ENCODE peak calls at places on chromosomes 16 and 17, in seven cellular contexts. X, I, A, K, S, C and W are unnamed samples.

GRCh38 chr17:5584971-5585794 is 874 bp upstream of the NLRP1 start:
- DNase-seq in X (peak), I (no peak), A (no peak), K (peak), S (no peak), C (no peak), W (no peak)

GRCh38 chr16:12455287-12455798 is 348.3 kb downstream of the CPPED1 start:
- DNase-seq in X (peak), I (no peak), A (peak), K (peak), S (peak), C (peak), W (peak)

GRCh38 chr16:81181013-81181720 is 57.3 kb upstream of the BCO1 start:
- DNase-seq in X (peak), I (no peak), A (no peak), K (peak), S (no peak), C (peak), W (no peak)

GRCh38 chr17:8222380-8222629 is 11.9 kb upstream of the AURKB start:
- DNase-seq in X (no peak), I (no peak), A (peak), K (no peak), S (peak), C (peak), W (no peak)

GRCh38 chr17:82387577-82388106 is 16.1 kb downstream of the UTS2R start:
- DNase-seq in X (no peak), I (no peak), A (no peak), K (no peak), S (no peak), C (no peak), W (no peak)

GRCh38 chr17:62705781-62706597 is 78.5 kb downstream of the MRC2 start:
- DNase-seq in X (peak), I (no peak), A (no peak), K (no peak), S (peak), C (no peak), W (peak)

GRCh38 chr17:15281909-15282308 is 16.8 kb upstream of the PMP22 start:
- DNase-seq in X (no peak), I (no peak), A (no peak), K (no peak), S (no peak), C (no peak), W (no peak)

GRCh38 chr17:39700148-39700987 is 504 bp downstream of the ERBB2 start:
- DNase-seq in X (peak), I (no peak), A (no peak), K (no peak), S (no peak), C (no peak), W (no peak)

GRCh38 chr16:58462089-58462488 is 37.9 kb upstream of the NDRG4 start:
- DNase-seq in X (no peak), I (no peak), A (no peak), K (no peak), S (no peak), C (no peak), W (no peak)

GRCh38 chr16:66517586-66518263 is 32.2 kb downstream of the TK2 start:
- DNase-seq in X (no peak), I (no peak), A (no peak), K (no peak), S (no peak), C (no peak), W (no peak)

GRCh38 chr16:383326-384020 is 1.7 kb upstream of the PGAP6 start:
- DNase-seq in X (peak), I (no peak), A (peak), K (no peak), S (no peak), C (peak), W (no peak)

GRCh38 chr17:79698086-79698690 is 32.6 kb upstream of the ENPP7 start:
- DNase-seq in X (no peak), I (no peak), A (no peak), K (no peak), S (no peak), C (no peak), W (no peak)

GRCh38 chr17:20111538-20111937 is 102.4 kb downstream of the SPECC1 start:
- DNase-seq in X (no peak), I (no peak), A (no peak), K (no peak), S (no peak), C (no peak), W (no peak)

GRCh38 chr17:29734640-29735039 is 111.9 kb upstream of the CORO6 start:
- DNase-seq in X (no peak), I (no peak), A (no peak), K (no peak), S (no peak), C (no peak), W (no peak)

GRCh38 chr17:15740570-15741120 is 8.6 kb downstream of the TBC1D26 start:
- DNase-seq in X (no peak), I (no peak), A (no peak), K (no peak), S (no peak), C (no peak), W (no peak)

GRCh38 chr16:57999366-57999970 is 1.0 kb downstream of the ZNF319 start:
- DNase-seq in X (peak), I (no peak), A (peak), K (no peak), S (no peak), C (no peak), W (no peak)

GRCh38 chr17:76404976-76405563 is 20.7 kb downstream of the SPHK1 start:
- DNase-seq in X (no peak), I (no peak), A (no peak), K (no peak), S (no peak), C (no peak), W (no peak)

GRCh38 chr16:11456741-11457140 is 111.5 kb downstream of the RMI2 start:
- DNase-seq in X (no peak), I (no peak), A (no peak), K (no peak), S (no peak), C (no peak), W (no peak)

GRCh38 chr16:56776562-56776961 is 46.6 kb downstream of the NUP93 start:
- DNase-seq in X (no peak), I (no peak), A (no peak), K (no peak), S (no peak), C (no peak), W (peak)

GRCh38 chr17:33482636-33483035 is 189.5 kb upstream of the ASIC2 start:
- DNase-seq in X (no peak), I (no peak), A (no peak), K (no peak), S (no peak), C (no peak), W (no peak)

GRCh38 chr17:69870091-69870530 is 204.9 kb upstream of the KCNJ16 start:
- DNase-seq in X (peak), I (no peak), A (peak), K (peak), S (no peak), C (no peak), W (no peak)

GRCh38 chr17:48003686-48004120 is 32.8 kb downstream of the CDK5RAP3 start:
- DNase-seq in X (peak), I (peak), A (peak), K (no peak), S (no peak), C (no peak), W (no peak)

GRCh38 chr17:81991684-81992513 is 14.5 kb downstream of the ASPSCR1 start:
- DNase-seq in X (no peak), I (no peak), A (no peak), K (peak), S (peak), C (no peak), W (peak)

GRCh38 chr16:23420011-23420410 is 33.0 kb downstream of the COG7 start:
- DNase-seq in X (no peak), I (no peak), A (no peak), K (peak), S (no peak), C (no peak), W (no peak)

GRCh38 chr16:70701036-70701435 is 15.2 kb upstream of the MTSS2 start:
- DNase-seq in X (no peak), I (no peak), A (no peak), K (no peak), S (no peak), C (no peak), W (no peak)

GRCh38 chr16:66081967-66082366 is 284.5 kb upstream of the CDH5 start:
- DNase-seq in X (peak), I (no peak), A (no peak), K (peak), S (no peak), C (peak), W (no peak)

GRCh38 chr16:31181102-31181830 is 1.3 kb downstream of the FUS start:
- DNase-seq in X (peak), I (no peak), A (no peak), K (peak), S (no peak), C (no peak), W (no peak)

GRCh38 chr16:29025218-29025617 is 40.4 kb downstream of the LAT start:
- DNase-seq in X (peak), I (no peak), A (no peak), K (no peak), S (no peak), C (no peak), W (no peak)

GRCh38 chr16:83335076-83335475 is 472.7 kb upstream of the HSBP1 start:
- DNase-seq in X (no peak), I (no peak), A (no peak), K (no peak), S (no peak), C (no peak), W (no peak)

GRCh38 chr16:50281391-50282009 is 15.1 kb downstream of the ADCY7 start:
- DNase-seq in X (no peak), I (no peak), A (no peak), K (no peak), S (no peak), C (no peak), W (no peak)

GRCh38 chr16:89363621-89364393 is 126.6 kb downstream of the ANKRD11 start:
- DNase-seq in X (peak), I (no peak), A (peak), K (peak), S (no peak), C (peak), W (no peak)

GRCh38 chr17:32495347-32496253 is 8.8 kb downstream of the CDK5R1 start:
- DNase-seq in X (no peak), I (no peak), A (no peak), K (no peak), S (no peak), C (no peak), W (peak)

GRCh38 chr17:51119415-51120356 is 982 bp downstream of the SPAG9 start:
- DNase-seq in X (peak), I (peak), A (peak), K (peak), S (peak), C (peak), W (peak)

GRCh38 chr16:28984619-28985135 is at the start of gene LAT:
- DNase-seq in X (no peak), I (no peak), A (peak), K (no peak), S (no peak), C (no peak), W (no peak)

GRCh38 chr17:41738077-41738800 is 3.8 kb upstream of the HAP1 start:
- DNase-seq in X (peak), I (no peak), A (peak), K (peak), S (peak), C (peak), W (peak)

GRCh38 chr16:77212736-77213541 is 13.7 kb downstream of the SYCE1L start:
- DNase-seq in X (peak), I (no peak), A (peak), K (no peak), S (no peak), C (no peak), W (peak)